ENCODE peak calls at places on chromosomes 2 and 18, in six cellular contexts. One of them, this sample, is unnamed.

GRCh38 chr2:101518470-101519172 is 43.7 kb upstream of the RFX8 start:
- DNase-seq in stomach: peak; percentile 61
- DNase-seq in upper lobe of right lung: no peak
- DNase-seq in HCT116: peak; percentile 40
- DNase-seq in pancreas: peak; percentile 67
- DNase-seq in A549: peak; percentile 29
- DNase-seq in this sample: peak; percentile 77

GRCh38 chr2:72000110-72000509 is 147.6 kb downstream of the CYP26B1 start:
- DNase-seq in pancreas: no peak
- DNase-seq in HCT116: no peak
- DNase-seq in stomach: no peak
- DNase-seq in A549: no peak
- DNase-seq in upper lobe of right lung: no peak
- DNase-seq in this sample: no peak

GRCh38 chr18:43526436-43527150 is 249.3 kb upstream of the SYT4 start:
- DNase-seq in pancreas: no peak
- DNase-seq in stomach: no peak
- DNase-seq in upper lobe of right lung: no peak
- DNase-seq in HCT116: no peak
- DNase-seq in A549: no peak
- DNase-seq in this sample: no peak

GRCh38 chr2:240916571-240917008 is 10.5 kb downstream of the CROCC2 start:
- DNase-seq in A549: peak; percentile 79
- DNase-seq in pancreas: peak; percentile 57
- DNase-seq in stomach: no peak
- DNase-seq in upper lobe of right lung: peak; percentile 76
- DNase-seq in HCT116: no peak
- DNase-seq in this sample: peak; percentile 18

GRCh38 chr2:119888673-119889072 is 124.2 kb upstream of the EPB41L5 start:
- DNase-seq in HCT116: no peak
- DNase-seq in A549: no peak
- DNase-seq in stomach: no peak
- DNase-seq in pancreas: no peak
- DNase-seq in upper lobe of right lung: no peak
- DNase-seq in this sample: no peak

GRCh38 chr2:1561259-1561658 is 148.0 kb downstream of the TPO start:
- DNase-seq in A549: no peak
- DNase-seq in stomach: no peak
- DNase-seq in pancreas: no peak
- DNase-seq in upper lobe of right lung: no peak
- DNase-seq in HCT116: no peak
- DNase-seq in this sample: no peak

GRCh38 chr2:128318776-128319456 is at the start of gene HS6ST1:
- DNase-seq in stomach: peak; percentile 91
- DNase-seq in A549: peak; percentile 60
- DNase-seq in HCT116: peak; percentile 24
- DNase-seq in pancreas: peak; percentile 95
- DNase-seq in upper lobe of right lung: peak; percentile 92
- DNase-seq in this sample: peak; percentile 83

GRCh38 chr2:203782262-203782976 is 76.0 kb downstream of the CD28 start:
- DNase-seq in upper lobe of right lung: no peak
- DNase-seq in stomach: peak; percentile 34
- DNase-seq in A549: peak; percentile 56
- DNase-seq in pancreas: no peak
- DNase-seq in HCT116: peak; percentile 61
- DNase-seq in this sample: peak; percentile 78

GRCh38 chr2:55150834-55151233 is 81.3 kb downstream of the CLHC1 start:
- DNase-seq in A549: no peak
- DNase-seq in HCT116: no peak
- DNase-seq in pancreas: no peak
- DNase-seq in stomach: no peak
- DNase-seq in upper lobe of right lung: no peak
- DNase-seq in this sample: no peak

GRCh38 chr18:34122724-34123334 is 101.9 kb downstream of the NOL4 start:
- DNase-seq in A549: peak; percentile 2
- DNase-seq in stomach: peak; percentile 34
- DNase-seq in pancreas: no peak
- DNase-seq in upper lobe of right lung: no peak
- DNase-seq in HCT116: peak; percentile 16
- DNase-seq in this sample: peak; percentile 22

GRCh38 chr18:832085-832681 is 20.1 kb upstream of the YES1 start:
- DNase-seq in upper lobe of right lung: no peak
- DNase-seq in pancreas: peak; percentile 56
- DNase-seq in A549: no peak
- DNase-seq in HCT116: peak; percentile 29
- DNase-seq in stomach: peak; percentile 32
- DNase-seq in this sample: peak; percentile 83

GRCh38 chr2:85019121-85019520 is 48.2 kb downstream of the KCMF1 start:
- DNase-seq in A549: no peak
- DNase-seq in HCT116: peak; percentile 43
- DNase-seq in stomach: no peak
- DNase-seq in upper lobe of right lung: no peak
- DNase-seq in pancreas: no peak
- DNase-seq in this sample: no peak

GRCh38 chr2:85017436-85018048 is 46.6 kb downstream of the KCMF1 start:
- DNase-seq in pancreas: no peak
- DNase-seq in stomach: no peak
- DNase-seq in A549: no peak
- DNase-seq in HCT116: no peak
- DNase-seq in upper lobe of right lung: no peak
- DNase-seq in this sample: no peak

GRCh38 chr2:85018049-85018447 is 47.1 kb downstream of the KCMF1 start:
- DNase-seq in pancreas: no peak
- DNase-seq in stomach: no peak
- DNase-seq in A549: no peak
- DNase-seq in HCT116: no peak
- DNase-seq in upper lobe of right lung: no peak
- DNase-seq in this sample: no peak

GRCh38 chr2:85012855-85013254 is 41.9 kb downstream of the KCMF1 start:
- DNase-seq in stomach: no peak
- DNase-seq in A549: no peak
- DNase-seq in pancreas: no peak
- DNase-seq in upper lobe of right lung: no peak
- DNase-seq in HCT116: no peak
- DNase-seq in this sample: no peak

DNA sequence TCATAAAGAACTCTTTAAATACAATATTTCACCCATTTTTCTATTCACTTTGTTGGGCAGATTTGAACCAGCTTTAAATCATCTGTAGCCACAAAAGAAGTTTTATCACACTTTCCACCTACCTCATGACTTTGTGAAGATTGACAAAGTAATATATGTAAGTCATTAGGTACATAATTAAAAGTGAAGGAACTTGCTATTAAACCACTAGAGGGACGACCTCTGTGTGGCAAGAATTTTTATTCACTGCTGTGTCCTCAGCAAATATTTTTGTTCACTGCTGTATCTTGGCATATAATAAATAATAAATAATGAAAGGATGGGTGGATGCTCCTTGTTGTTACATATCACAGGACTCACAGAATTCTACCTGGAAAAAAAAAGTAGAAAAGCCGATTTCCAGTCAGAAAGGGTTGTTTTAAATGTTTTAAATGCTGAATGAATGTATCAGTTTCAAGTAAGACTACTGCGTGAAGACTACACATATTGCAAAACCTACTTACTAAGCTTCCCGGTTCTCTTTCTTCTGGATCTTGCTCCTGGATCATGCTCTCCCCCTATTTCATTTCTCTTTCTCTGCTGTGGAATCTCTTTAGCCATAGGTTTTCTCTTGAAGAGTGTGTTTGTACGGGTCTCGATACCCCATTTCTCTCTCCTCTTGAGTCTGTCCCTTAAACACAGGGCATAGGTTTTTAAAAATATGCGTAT is 44.8 kb downstream of the KCMF1 start:
- DNase-seq in upper lobe of right lung: no peak
- DNase-seq in stomach: no peak
- DNase-seq in A549: no peak
- DNase-seq in HCT116: no peak
- DNase-seq in pancreas: no peak
- DNase-seq in this sample: no peak
- TF ChIP-seq CTCF in upper lobe of right lung: no peak
- TF ChIP-seq CTCF in stomach: no peak
- TF ChIP-seq CTCF in A549: no peak
- TF ChIP-seq CTCF in HCT116: peak; percentile 15
- TF ChIP-seq CTCF in pancreas: no peak
- TF ChIP-seq CTCF in this sample: no peak

DNA sequence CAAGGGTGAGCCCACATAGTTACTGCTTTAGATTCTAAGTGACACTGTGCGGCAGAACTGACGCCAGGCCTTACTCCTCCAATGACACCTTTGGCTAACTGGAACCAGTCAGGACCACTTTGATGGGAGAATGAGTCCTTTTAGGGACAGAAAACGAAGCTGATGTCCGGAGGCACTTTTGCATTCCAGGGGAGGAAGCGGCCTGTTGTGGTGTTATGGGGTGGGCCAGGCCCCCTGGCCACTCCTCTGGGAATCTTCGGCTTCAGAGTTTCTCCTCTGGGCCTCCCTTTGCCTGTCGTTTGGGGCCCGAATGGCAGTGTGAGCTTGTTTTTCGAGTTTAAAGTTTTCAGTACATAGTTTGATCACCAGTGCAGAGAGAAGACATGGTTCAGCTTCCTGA is 65.9 kb downstream of the MBP start:
- DNase-seq in pancreas: no peak
- DNase-seq in stomach: no peak
- DNase-seq in HCT116: no peak
- DNase-seq in A549: no peak
- DNase-seq in upper lobe of right lung: no peak
- DNase-seq in this sample: no peak
- H3K4me1 ChIP-seq in pancreas: peaks cover 16% of the 10 kb centered on the region
- H3K4me1 ChIP-seq in stomach: peaks cover 66% of the 10 kb centered on the region
- H3K4me1 ChIP-seq in HCT116: peaks cover 55% of the 10 kb centered on the region
- H3K4me1 ChIP-seq in A549: peaks cover 78% of the 10 kb centered on the region
- H3K4me1 ChIP-seq in upper lobe of right lung: peaks cover 73% of the 10 kb centered on the region
- H3K4me1 ChIP-seq in this sample: no peaks in the 10 kb centered on the region

GRCh38 chr2:210004893-210005292 is 2.5 kb downstream of the RPE start:
- DNase-seq in HCT116: no peak
- DNase-seq in upper lobe of right lung: no peak
- DNase-seq in pancreas: no peak
- DNase-seq in A549: no peak
- DNase-seq in stomach: no peak
- DNase-seq in this sample: no peak
- H3K4me3 ChIP-seq in HCT116: no peak overlapping the region
- H3K4me3 ChIP-seq in upper lobe of right lung: no peak overlapping the region
- H3K4me3 ChIP-seq in pancreas: no peak overlapping the region
- H3K4me3 ChIP-seq in A549: no peak overlapping the region
- H3K4me3 ChIP-seq in stomach: no peak overlapping the region
- H3K4me3 ChIP-seq in this sample: no peak overlapping the region

GRCh38 chr18:41745166-41746049 is 209.6 kb upstream of the PIK3C3 start:
- DNase-seq in HCT116: no peak
- DNase-seq in upper lobe of right lung: no peak
- DNase-seq in pancreas: peak; percentile 60
- DNase-seq in stomach: peak; percentile 61
- DNase-seq in A549: peak; percentile 4
- DNase-seq in this sample: peak; percentile 18
- TF ChIP-seq CTCF in HCT116: peak; percentile 24
- TF ChIP-seq CTCF in upper lobe of right lung: peak; percentile 47
- TF ChIP-seq CTCF in pancreas: peak; percentile 22
- TF ChIP-seq CTCF in stomach: peak; percentile 14
- TF ChIP-seq CTCF in A549: peak; percentile 51
- TF ChIP-seq CTCF in this sample: peak; percentile 47

GRCh38 chr2:33136570-33136969 is 189.8 kb downstream of the LTBP1 start:
- DNase-seq in stomach: no peak
- DNase-seq in HCT116: no peak
- DNase-seq in upper lobe of right lung: no peak
- DNase-seq in A549: no peak
- DNase-seq in pancreas: no peak
- DNase-seq in this sample: no peak

GRCh38 chr2:33134764-33135560 is 188.2 kb downstream of the LTBP1 start:
- DNase-seq in A549: no peak
- DNase-seq in stomach: no peak
- DNase-seq in upper lobe of right lung: no peak
- DNase-seq in pancreas: no peak
- DNase-seq in HCT116: no peak
- DNase-seq in this sample: no peak

GRCh38 chr2:33137331-33137730 is 190.6 kb downstream of the LTBP1 start:
- DNase-seq in A549: no peak
- DNase-seq in pancreas: no peak
- DNase-seq in upper lobe of right lung: no peak
- DNase-seq in HCT116: no peak
- DNase-seq in stomach: no peak
- DNase-seq in this sample: no peak

GRCh38 chr2:33135645-33136044 is 188.9 kb downstream of the LTBP1 start:
- DNase-seq in pancreas: no peak
- DNase-seq in HCT116: no peak
- DNase-seq in upper lobe of right lung: no peak
- DNase-seq in stomach: no peak
- DNase-seq in A549: no peak
- DNase-seq in this sample: no peak

GRCh38 chr2:33136056-33136455 is 189.3 kb downstream of the LTBP1 start:
- DNase-seq in upper lobe of right lung: no peak
- DNase-seq in A549: no peak
- DNase-seq in pancreas: no peak
- DNase-seq in stomach: no peak
- DNase-seq in HCT116: no peak
- DNase-seq in this sample: no peak
- H3K4me1 ChIP-seq in upper lobe of right lung: peaks cover 20% of the 10 kb centered on the region
- H3K4me1 ChIP-seq in A549: peaks cover 29% of the 10 kb centered on the region
- H3K4me1 ChIP-seq in pancreas: no peaks in the 10 kb centered on the region
- H3K4me1 ChIP-seq in stomach: peaks cover 9% of the 10 kb centered on the region
- H3K4me1 ChIP-seq in HCT116: peaks cover 11% of the 10 kb centered on the region
- H3K4me1 ChIP-seq in this sample: no peaks in the 10 kb centered on the region

GRCh38 chr18:47794725-47795447 is 135.6 kb downstream of the SMAD2 start:
- DNase-seq in upper lobe of right lung: no peak
- DNase-seq in stomach: no peak
- DNase-seq in pancreas: no peak
- DNase-seq in HCT116: no peak
- DNase-seq in A549: no peak
- DNase-seq in this sample: no peak
- H3K4me3 ChIP-seq in upper lobe of right lung: no peak overlapping the region
- H3K4me3 ChIP-seq in stomach: no peak overlapping the region
- H3K4me3 ChIP-seq in pancreas: no peak overlapping the region
- H3K4me3 ChIP-seq in HCT116: no peak overlapping the region
- H3K4me3 ChIP-seq in A549: no peak overlapping the region
- H3K4me3 ChIP-seq in this sample: no peak overlapping the region

DNA sequence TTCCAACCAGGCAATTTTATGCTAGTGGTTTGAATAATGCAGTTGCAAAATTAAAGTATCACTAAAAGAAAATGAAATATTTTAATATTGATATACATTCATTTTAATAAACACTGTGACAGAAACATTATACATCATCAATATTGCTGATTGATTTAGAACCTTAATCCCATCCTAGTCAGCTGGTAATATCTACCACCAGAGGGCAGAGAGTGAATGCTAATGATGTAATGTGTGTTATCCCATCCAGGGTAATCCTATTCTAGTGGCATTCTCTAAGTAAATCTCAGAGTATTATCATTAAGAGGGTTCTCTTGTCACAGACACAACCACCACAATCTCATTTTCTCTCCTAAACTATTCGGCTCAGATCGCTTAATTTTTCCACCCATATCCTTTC is 477.4 kb downstream of the CPS1 start:
- DNase-seq in upper lobe of right lung: no peak
- DNase-seq in A549: peak; percentile 0
- DNase-seq in HCT116: peak; percentile 12
- DNase-seq in stomach: no peak
- DNase-seq in pancreas: no peak
- DNase-seq in this sample: peak; percentile 17
- TF ChIP-seq CTCF in upper lobe of right lung: peak; percentile 22
- TF ChIP-seq CTCF in A549: no peak
- TF ChIP-seq CTCF in HCT116: peak; percentile 62
- TF ChIP-seq CTCF in stomach: peak; percentile 5
- TF ChIP-seq CTCF in pancreas: no peak
- TF ChIP-seq CTCF in this sample: peak; percentile 46

GRCh38 chr2:111704246-111704645 is 179.7 kb downstream of the ANAPC1 start:
- DNase-seq in stomach: no peak
- DNase-seq in HCT116: no peak
- DNase-seq in A549: peak; percentile 32
- DNase-seq in pancreas: no peak
- DNase-seq in upper lobe of right lung: no peak
- DNase-seq in this sample: no peak
- H3K4me1 ChIP-seq in stomach: no peaks in the 10 kb centered on the region
- H3K4me1 ChIP-seq in HCT116: peaks cover 55% of the 10 kb centered on the region
- H3K4me1 ChIP-seq in A549: peaks cover 52% of the 10 kb centered on the region
- H3K4me1 ChIP-seq in pancreas: no peaks in the 10 kb centered on the region
- H3K4me1 ChIP-seq in upper lobe of right lung: peaks cover 20% of the 10 kb centered on the region
- H3K4me1 ChIP-seq in this sample: peaks cover 7% of the 10 kb centered on the region